ENCODE peak calls at places on chromosomes 2 and 18, in seven cellular contexts. One of them, this sample, is unnamed.

GRCh38 chr2:8984855-8985254 is 18.6 kb downstream of the MBOAT2 start:
- DNase-seq in IMR-90: no peak
- DNase-seq in mesendoderm: no peak
- DNase-seq in neuronal stem cell: no peak
- DNase-seq in H9: no peak
- DNase-seq in H1: no peak
- DNase-seq in mesenchymal stem cell: peak
- DNase-seq in this sample: no peak

GRCh38 chr2:176104338-176105077 is 2.6 kb upstream of the HOXD11 start:
- DNase-seq in IMR-90: no peak
- DNase-seq in mesendoderm: peak
- DNase-seq in neuronal stem cell: no peak
- DNase-seq in H9: peak
- DNase-seq in H1: no peak
- DNase-seq in mesenchymal stem cell: peak
- DNase-seq in this sample: no peak

GRCh38 chr2:28750316-28751101 is 1.1 kb upstream of the PPP1CB start:
- DNase-seq in IMR-90: peak
- DNase-seq in mesendoderm: no peak
- DNase-seq in neuronal stem cell: no peak
- DNase-seq in H9: no peak
- DNase-seq in H1: no peak
- DNase-seq in mesenchymal stem cell: peak
- DNase-seq in this sample: peak

GRCh38 chr2:202025816-202026215 is 7.8 kb upstream of the FZD7 start:
- DNase-seq in IMR-90: no peak
- DNase-seq in mesendoderm: no peak
- DNase-seq in neuronal stem cell: no peak
- DNase-seq in H9: no peak
- DNase-seq in H1: no peak
- DNase-seq in mesenchymal stem cell: no peak
- DNase-seq in this sample: no peak

GRCh38 chr18:62878305-62878704 is 163.0 kb downstream of the PHLPP1 start:
- DNase-seq in IMR-90: no peak
- DNase-seq in mesendoderm: peak
- DNase-seq in neuronal stem cell: no peak
- DNase-seq in H9: no peak
- DNase-seq in H1: no peak
- DNase-seq in mesenchymal stem cell: no peak
- DNase-seq in this sample: no peak

GRCh38 chr2:232282486-232282885 is 96.1 kb upstream of the ALPP start:
- DNase-seq in IMR-90: no peak
- DNase-seq in mesendoderm: no peak
- DNase-seq in neuronal stem cell: no peak
- DNase-seq in H9: no peak
- DNase-seq in H1: no peak
- DNase-seq in mesenchymal stem cell: no peak
- DNase-seq in this sample: no peak

GRCh38 chr2:83364264-83364663 is 1094.8 kb downstream of the SUCLG1 start:
- DNase-seq in IMR-90: no peak
- DNase-seq in mesendoderm: no peak
- DNase-seq in neuronal stem cell: no peak
- DNase-seq in H9: no peak
- DNase-seq in H1: no peak
- DNase-seq in mesenchymal stem cell: no peak
- DNase-seq in this sample: no peak

GRCh38 chr2:147603434-147604225 is 241.2 kb upstream of the ACVR2A start:
- DNase-seq in IMR-90: no peak
- DNase-seq in mesendoderm: no peak
- DNase-seq in neuronal stem cell: no peak
- DNase-seq in H9: no peak
- DNase-seq in H1: no peak
- DNase-seq in mesenchymal stem cell: no peak
- DNase-seq in this sample: peak

GRCh38 chr2:225272173-225272572 is 127.3 kb upstream of the NYAP2 start:
- DNase-seq in IMR-90: no peak
- DNase-seq in mesendoderm: no peak
- DNase-seq in neuronal stem cell: no peak
- DNase-seq in H9: no peak
- DNase-seq in H1: no peak
- DNase-seq in mesenchymal stem cell: no peak
- DNase-seq in this sample: no peak

GRCh38 chr18:51184092-51184458 is 13.4 kb downstream of the MEX3C start:
- DNase-seq in IMR-90: no peak
- DNase-seq in mesendoderm: no peak
- DNase-seq in neuronal stem cell: no peak
- DNase-seq in H9: no peak
- DNase-seq in H1: no peak
- DNase-seq in mesenchymal stem cell: no peak
- DNase-seq in this sample: no peak

GRCh38 chr2:117536139-117536538 is 278.4 kb upstream of the DDX18 start:
- DNase-seq in IMR-90: no peak
- DNase-seq in mesendoderm: peak
- DNase-seq in neuronal stem cell: no peak
- DNase-seq in H9: peak
- DNase-seq in H1: no peak
- DNase-seq in mesenchymal stem cell: peak
- DNase-seq in this sample: no peak

GRCh38 chr2:43531251-43531650 is 64.6 kb downstream of the THADA start:
- DNase-seq in IMR-90: no peak
- DNase-seq in mesendoderm: no peak
- DNase-seq in neuronal stem cell: no peak
- DNase-seq in H9: no peak
- DNase-seq in H1: no peak
- DNase-seq in mesenchymal stem cell: no peak
- DNase-seq in this sample: no peak

GRCh38 chr2:192148620-192149321 is 46.0 kb downstream of the TMEFF2 start:
- DNase-seq in IMR-90: peak
- DNase-seq in mesendoderm: peak
- DNase-seq in neuronal stem cell: no peak
- DNase-seq in H9: no peak
- DNase-seq in H1: no peak
- DNase-seq in mesenchymal stem cell: peak
- DNase-seq in this sample: peak

GRCh38 chr2:196233808-196234501 is 62.6 kb upstream of the STK17B start:
- DNase-seq in IMR-90: peak
- DNase-seq in mesendoderm: no peak
- DNase-seq in neuronal stem cell: no peak
- DNase-seq in H9: no peak
- DNase-seq in H1: no peak
- DNase-seq in mesenchymal stem cell: peak
- DNase-seq in this sample: no peak

GRCh38 chr2:120693121-120693520 is 42.5 kb upstream of the GLI2 start:
- DNase-seq in IMR-90: peak
- DNase-seq in mesendoderm: no peak
- DNase-seq in neuronal stem cell: no peak
- DNase-seq in H9: no peak
- DNase-seq in H1: no peak
- DNase-seq in mesenchymal stem cell: peak
- DNase-seq in this sample: no peak

GRCh38 chr2:42319265-42319664 is 41.8 kb downstream of the COX7A2L start:
- DNase-seq in IMR-90: no peak
- DNase-seq in mesendoderm: no peak
- DNase-seq in neuronal stem cell: no peak
- DNase-seq in H9: no peak
- DNase-seq in H1: no peak
- DNase-seq in mesenchymal stem cell: no peak
- DNase-seq in this sample: no peak
- H2AK5ac ChIP-seq in IMR-90: no peak
- H2AK5ac ChIP-seq in mesendoderm: no peak
- H2AK5ac ChIP-seq in neuronal stem cell: no peak
- H2AK5ac ChIP-seq in H9: no peak
- H2AK5ac ChIP-seq in H1: no peak
- H2AK5ac ChIP-seq in mesenchymal stem cell: no peak
- H2AK5ac ChIP-seq in this sample: no peak

GRCh38 chr18:31316974-31317373 is 986 bp upstream of the DSG1 start:
- DNase-seq in IMR-90: no peak
- DNase-seq in mesendoderm: no peak
- DNase-seq in neuronal stem cell: no peak
- DNase-seq in H9: no peak
- DNase-seq in H1: no peak
- DNase-seq in mesenchymal stem cell: no peak
- DNase-seq in this sample: no peak

GRCh38 chr18:31321719-31322118 is 3.8 kb downstream of the DSG1 start:
- DNase-seq in IMR-90: no peak
- DNase-seq in mesendoderm: no peak
- DNase-seq in neuronal stem cell: no peak
- DNase-seq in H9: no peak
- DNase-seq in H1: no peak
- DNase-seq in mesenchymal stem cell: no peak
- DNase-seq in this sample: no peak

GRCh38 chr18:31317860-31318259 is at the start of gene DSG1:
- DNase-seq in IMR-90: no peak
- DNase-seq in mesendoderm: no peak
- DNase-seq in neuronal stem cell: no peak
- DNase-seq in H9: no peak
- DNase-seq in H1: no peak
- DNase-seq in mesenchymal stem cell: no peak
- DNase-seq in this sample: no peak
- H2AK5ac ChIP-seq in IMR-90: no peak
- H2AK5ac ChIP-seq in mesendoderm: no peak
- H2AK5ac ChIP-seq in neuronal stem cell: no peak
- H2AK5ac ChIP-seq in H9: no peak
- H2AK5ac ChIP-seq in H1: no peak
- H2AK5ac ChIP-seq in mesenchymal stem cell: no peak
- H2AK5ac ChIP-seq in this sample: no peak

GRCh38 chr18:58388736-58389135 is 240.2 kb downstream of the ALPK2 start:
- DNase-seq in IMR-90: no peak
- DNase-seq in mesendoderm: no peak
- DNase-seq in neuronal stem cell: no peak
- DNase-seq in H9: peak
- DNase-seq in H1: no peak
- DNase-seq in mesenchymal stem cell: no peak
- DNase-seq in this sample: no peak

GRCh38 chr18:58386780-58387179 is 242.1 kb downstream of the ALPK2 start:
- DNase-seq in IMR-90: no peak
- DNase-seq in mesendoderm: no peak
- DNase-seq in neuronal stem cell: no peak
- DNase-seq in H9: peak
- DNase-seq in H1: peak
- DNase-seq in mesenchymal stem cell: no peak
- DNase-seq in this sample: no peak

GRCh38 chr18:58385472-58385871 is 243.4 kb downstream of the ALPK2 start:
- DNase-seq in IMR-90: no peak
- DNase-seq in mesendoderm: no peak
- DNase-seq in neuronal stem cell: no peak
- DNase-seq in H9: peak
- DNase-seq in H1: peak
- DNase-seq in mesenchymal stem cell: no peak
- DNase-seq in this sample: no peak

GRCh38 chr18:58389745-58390144 is 239.1 kb downstream of the ALPK2 start:
- DNase-seq in IMR-90: no peak
- DNase-seq in mesendoderm: no peak
- DNase-seq in neuronal stem cell: no peak
- DNase-seq in H9: no peak
- DNase-seq in H1: no peak
- DNase-seq in mesenchymal stem cell: no peak
- DNase-seq in this sample: no peak

GRCh38 chr18:58387716-58388115 is 241.2 kb downstream of the ALPK2 start:
- DNase-seq in IMR-90: no peak
- DNase-seq in mesendoderm: no peak
- DNase-seq in neuronal stem cell: no peak
- DNase-seq in H9: peak
- DNase-seq in H1: peak
- DNase-seq in mesenchymal stem cell: no peak
- DNase-seq in this sample: no peak
- H2AK5ac ChIP-seq in IMR-90: no peak
- H2AK5ac ChIP-seq in mesendoderm: no peak
- H2AK5ac ChIP-seq in neuronal stem cell: no peak
- H2AK5ac ChIP-seq in H9: no peak
- H2AK5ac ChIP-seq in H1: no peak
- H2AK5ac ChIP-seq in mesenchymal stem cell: no peak
- H2AK5ac ChIP-seq in this sample: no peak

GRCh38 chr2:126504953-126505352 is 151.0 kb upstream of the GYPC start:
- DNase-seq in IMR-90: no peak
- DNase-seq in mesendoderm: no peak
- DNase-seq in neuronal stem cell: no peak
- DNase-seq in H9: no peak
- DNase-seq in H1: no peak
- DNase-seq in mesenchymal stem cell: no peak
- DNase-seq in this sample: no peak

GRCh38 chr2:126506786-126507185 is 149.2 kb upstream of the GYPC start:
- DNase-seq in IMR-90: no peak
- DNase-seq in mesendoderm: peak
- DNase-seq in neuronal stem cell: no peak
- DNase-seq in H9: no peak
- DNase-seq in H1: no peak
- DNase-seq in mesenchymal stem cell: no peak
- DNase-seq in this sample: no peak

GRCh38 chr2:126510960-126511359 is 145.0 kb upstream of the GYPC start:
- DNase-seq in IMR-90: no peak
- DNase-seq in mesendoderm: no peak
- DNase-seq in neuronal stem cell: no peak
- DNase-seq in H9: no peak
- DNase-seq in H1: no peak
- DNase-seq in mesenchymal stem cell: no peak
- DNase-seq in this sample: no peak

GRCh38 chr2:126503476-126503875 is 152.5 kb upstream of the GYPC start:
- DNase-seq in IMR-90: no peak
- DNase-seq in mesendoderm: peak
- DNase-seq in neuronal stem cell: no peak
- DNase-seq in H9: no peak
- DNase-seq in H1: no peak
- DNase-seq in mesenchymal stem cell: no peak
- DNase-seq in this sample: no peak

GRCh38 chr2:126507425-126507867 is 148.5 kb upstream of the GYPC start:
- DNase-seq in IMR-90: no peak
- DNase-seq in mesendoderm: peak
- DNase-seq in neuronal stem cell: no peak
- DNase-seq in H9: no peak
- DNase-seq in H1: no peak
- DNase-seq in mesenchymal stem cell: peak
- DNase-seq in this sample: no peak
- H2AK5ac ChIP-seq in IMR-90: no peak
- H2AK5ac ChIP-seq in mesendoderm: no peak
- H2AK5ac ChIP-seq in neuronal stem cell: no peak
- H2AK5ac ChIP-seq in H9: no peak
- H2AK5ac ChIP-seq in H1: no peak
- H2AK5ac ChIP-seq in mesenchymal stem cell: no peak
- H2AK5ac ChIP-seq in this sample: no peak